ENCODE peak calls at places on chromosomes 11 and 22, in eight cellular contexts. L is iris pigment epithelial cell; D is fibroblast of lung; T is colonic mucosa; X is T-helper 1 cell; Z is lower lobe of right lung; J is GM20000; P is stimulated activated CD4-positive, alpha-beta T cell treated with anti-CD3 and anti-CD28 coated beads, Interleukin-1b, Interleukin-23, amount 100 ng/mL, for 24 hours. O is an unnamed sample.

GRCh38 chr11:130523609-130524008 is 75.2 kb downstream of the ADAMTS15 start:
- DNase-seq in L (no peak), D (peak), T (no peak), X (no peak), Z (no peak), J (no peak), P (no peak), O (no peak)

GRCh38 chr11:65920035-65920802 is 993 bp downstream of the DRAP1 start:
- DNase-seq in L (no peak), D (no peak), T (peak), X (no peak), Z (no peak), J (no peak), P (no peak), O (no peak)

GRCh38 chr11:20035701-20036601 is 124.3 kb downstream of the DBX1 start:
- DNase-seq in L (peak), D (peak), T (no peak), X (no peak), Z (no peak), J (no peak), P (no peak), O (no peak)

GRCh38 chr11:130122141-130122575 is 37.4 kb upstream of the ST14 start:
- DNase-seq in L (peak), D (no peak), T (no peak), X (no peak), Z (no peak), J (no peak), P (no peak), O (no peak)

GRCh38 chr22:26573026-26573662 is 16.8 kb downstream of the TPST2 start:
- DNase-seq in L (no peak), D (peak), T (no peak), X (no peak), Z (peak), J (no peak), P (no peak), O (no peak)

GRCh38 chr11:9876331-9876730 is 212.5 kb downstream of the SWAP70 start:
- DNase-seq in L (no peak), D (no peak), T (no peak), X (no peak), Z (no peak), J (no peak), P (no peak), O (no peak)

GRCh38 chr22:27933186-27933983 is 14.3 kb upstream of the PITPNB start:
- DNase-seq in L (no peak), D (no peak), T (no peak), X (no peak), Z (no peak), J (no peak), P (no peak), O (no peak)

GRCh38 chr11:131217313-131218297 is 152.8 kb upstream of the NTM start:
- DNase-seq in L (no peak), D (no peak), T (no peak), X (no peak), Z (no peak), J (peak), P (no peak), O (no peak)

GRCh38 chr11:73383249-73384126 is 7.3 kb downstream of the RELT start:
- DNase-seq in L (no peak), D (no peak), T (peak), X (no peak), Z (no peak), J (no peak), P (no peak), O (no peak)

GRCh38 chr22:28424427-28425080 is 255.1 kb downstream of the TTC28 start:
- DNase-seq in L (peak), D (peak), T (no peak), X (no peak), Z (no peak), J (no peak), P (no peak), O (no peak)

GRCh38 chr11:120031612-120032600 is 106.0 kb downstream of the TRIM29 start:
- DNase-seq in L (no peak), D (no peak), T (no peak), X (no peak), Z (no peak), J (no peak), P (no peak), O (no peak)

GRCh38 chr11:64234840-64235379 is 526 bp downstream of the VEGFB start:
- DNase-seq in L (no peak), D (no peak), T (peak), X (no peak), Z (no peak), J (no peak), P (no peak), O (peak)

GRCh38 chr11:67055812-67056211 is 835 bp upstream of the RHOD start:
- DNase-seq in L (peak), D (peak), T (no peak), X (no peak), Z (no peak), J (no peak), P (no peak), O (no peak)

GRCh38 chr11:105230586-105230985 is 91.0 kb upstream of the CARD18 start:
- DNase-seq in L (peak), D (no peak), T (no peak), X (no peak), Z (no peak), J (no peak), P (no peak), O (no peak)

GRCh38 chr11:56849250-56849649 is 100.8 kb upstream of the OR9G4 start:
- DNase-seq in L (no peak), D (no peak), T (no peak), X (no peak), Z (no peak), J (no peak), P (no peak), O (no peak)

GRCh38 chr11:77172666-77172982 is 44.6 kb downstream of the MYO7A start:
- DNase-seq in L (peak), D (peak), T (no peak), X (no peak), Z (peak), J (no peak), P (no peak), O (no peak)

GRCh38 chr11:133934599-133935550 is 21.9 kb downstream of the IGSF9B start:
- DNase-seq in L (peak), D (peak), T (peak), X (no peak), Z (no peak), J (no peak), P (no peak), O (no peak)

GRCh38 chr11:86988351-86988881 is 33.2 kb upstream of the FZD4 start:
- DNase-seq in L (no peak), D (no peak), T (no peak), X (no peak), Z (no peak), J (no peak), P (no peak), O (no peak)

GRCh38 chr11:107182983-107183382 is 164.7 kb upstream of the GUCY1A2 start:
- DNase-seq in L (peak), D (peak), T (no peak), X (no peak), Z (no peak), J (no peak), P (no peak), O (no peak)

GRCh38 chr22:41482319-41482935 is 13.5 kb downstream of the ACO2 start:
- DNase-seq in L (peak), D (peak), T (no peak), X (no peak), Z (no peak), J (peak), P (no peak), O (no peak)

GRCh38 chr22:50577697-50577986 is 585 bp downstream of the CPT1B start:
- DNase-seq in L (no peak), D (no peak), T (no peak), X (no peak), Z (peak), J (no peak), P (no peak), O (no peak)

GRCh38 chr11:119100246-119100959 is 1.2 kb downstream of the DPAGT1 start:
- DNase-seq in L (peak), D (peak), T (no peak), X (no peak), Z (no peak), J (no peak), P (no peak), O (no peak)

GRCh38 chr11:5831196-5831829 is 10.4 kb downstream of the OR52E6 start:
- DNase-seq in L (no peak), D (no peak), T (no peak), X (no peak), Z (no peak), J (no peak), P (no peak), O (no peak)

GRCh38 chr11:2142762-2143202 is 3.6 kb upstream of the IGF2 start:
- DNase-seq in L (peak), D (peak), T (no peak), X (no peak), Z (no peak), J (peak), P (no peak), O (no peak)

GRCh38 chr11:2519517-2519878 is 74.7 kb downstream of the KCNQ1 start:
- DNase-seq in L (no peak), D (no peak), T (peak), X (no peak), Z (no peak), J (no peak), P (no peak), O (no peak)

GRCh38 chr11:77140231-77140959 is 12.3 kb downstream of the MYO7A start:
- DNase-seq in L (peak), D (peak), T (no peak), X (no peak), Z (peak), J (no peak), P (no peak), O (no peak)

GRCh38 chr11:131889146-131889577 is 518.7 kb downstream of the NTM start:
- DNase-seq in L (peak), D (peak), T (no peak), X (no peak), Z (no peak), J (no peak), P (no peak), O (no peak)

GRCh38 chr22:41106122-41106968 is 14.0 kb downstream of the EP300 start:
- DNase-seq in L (peak), D (peak), T (no peak), X (no peak), Z (no peak), J (no peak), P (no peak), O (no peak)